ENCODE peak calls at places on chromosome 6, in nine cellular contexts. Z is M059J; N is anterior cingulate cortex; G is glutamatergic neuron; Y is CD8-positive, alpha-beta T cell; B is NCI-H2081; D is amniotic stem cell; M is stimulated activated CD8-positive, alpha-beta memory T cell treated with anti-CD3 and anti-CD28 coated beads, Interleukin-12 subunit alpha, Interleukin-12 subunit beta, amount 100 ng/mL, for 1 hour; L is activated T-cell treated with anti-CD3 and anti-CD28 coated beads, Interleukin-2, amount 50 U/mL, for 48 hours. H is an unnamed sample.

GRCh38 chr6:451336-451735 is 59.8 kb downstream of the IRF4 start:
- DNase-seq in Z (no peak), N (no peak), G (no peak), Y (no peak), B (no peak), D (no peak), M (no peak), L (no peak), H (no peak)

GRCh38 chr6:25277857-25278256 is 1.3 kb upstream of the CARMIL1 start:
- DNase-seq in Z (no peak), N (no peak), G (no peak), Y (no peak), B (no peak), D (no peak), M (no peak), L (no peak), H (no peak)

GRCh38 chr6:52333840-52334200 is 28.1 kb upstream of the PAQR8 start:
- DNase-seq in Z (peak), N (no peak), G (no peak), Y (peak), B (no peak), D (no peak), M (no peak), L (no peak), H (no peak)

GRCh38 chr6:33427585-33428218 is 7.8 kb downstream of the SYNGAP1 start:
- DNase-seq in Z (peak), N (peak), G (peak), Y (peak), B (no peak), D (no peak), M (no peak), L (peak), H (peak)

GRCh38 chr6:71034578-71034977 is 77.7 kb upstream of the B3GAT2 start:
- DNase-seq in Z (no peak), N (no peak), G (no peak), Y (no peak), B (no peak), D (no peak), M (no peak), L (no peak), H (no peak)

GRCh38 chr6:46993846-46994245 is 48.3 kb downstream of the ADGRF1 start:
- DNase-seq in Z (peak), N (no peak), G (no peak), Y (no peak), B (no peak), D (peak), M (no peak), L (no peak), H (no peak)

GRCh38 chr6:123226398-123226797 is 230.4 kb downstream of the CLVS2 start:
- DNase-seq in Z (no peak), N (no peak), G (no peak), Y (no peak), B (no peak), D (no peak), M (no peak), L (no peak), H (no peak)

GRCh38 chr6:69792292-69792691 is 4.5 kb downstream of the LMBRD1 start:
- DNase-seq in Z (no peak), N (no peak), G (no peak), Y (no peak), B (no peak), D (no peak), M (no peak), L (no peak), H (no peak)

GRCh38 chr6:52511572-52512151 is 65.2 kb downstream of the TRAM2 start:
- DNase-seq in Z (peak), N (no peak), G (no peak), Y (no peak), B (no peak), D (no peak), M (no peak), L (no peak), H (no peak)

GRCh38 chr6:125526007-125526720 is 223.3 kb upstream of the HEY2 start:
- DNase-seq in Z (no peak), N (no peak), G (no peak), Y (no peak), B (no peak), D (no peak), M (no peak), L (no peak), H (no peak)

GRCh38 chr6:93468291-93468690 is 48.9 kb upstream of the EPHA7 start:
- DNase-seq in Z (no peak), N (no peak), G (no peak), Y (no peak), B (no peak), D (no peak), M (no peak), L (no peak), H (no peak)

GRCh38 chr6:121516331-121516730 is 80.9 kb downstream of the GJA1 start:
- DNase-seq in Z (peak), N (no peak), G (no peak), Y (no peak), B (no peak), D (no peak), M (no peak), L (no peak), H (no peak)

GRCh38 chr6:75409286-75409685 is 84.3 kb downstream of the FILIP1 start:
- DNase-seq in Z (peak), N (no peak), G (no peak), Y (no peak), B (no peak), D (no peak), M (no peak), L (no peak), H (no peak)

GRCh38 chr6:132198896-132199295 is 202.4 kb downstream of the MOXD1 start:
- DNase-seq in Z (peak), N (no peak), G (no peak), Y (no peak), B (no peak), D (no peak), M (no peak), L (no peak), H (no peak)

GRCh38 chr6:77633993-77634392 is 18.8 kb upstream of the MEI4 start:
- DNase-seq in Z (peak), N (no peak), G (no peak), Y (no peak), B (no peak), D (no peak), M (no peak), L (no peak), H (no peak)

GRCh38 chr6:38730136-38730862 is 15.2 kb downstream of the DNAH8 start:
- DNase-seq in Z (no peak), N (no peak), G (no peak), Y (no peak), B (no peak), D (no peak), M (no peak), L (no peak), H (no peak)

GRCh38 chr6:74585779-74586178 is 620.1 kb downstream of the COL12A1 start:
- DNase-seq in Z (peak), N (no peak), G (no peak), Y (no peak), B (no peak), D (no peak), M (no peak), L (no peak), H (no peak)

GRCh38 chr6:26020291-26020982 is 57.8 kb downstream of the TRIM38 start:
- DNase-seq in Z (peak), N (peak), G (peak), Y (peak), B (peak), D (peak), M (peak), L (peak), H (peak)

GRCh38 chr6:87115402-87116135 is 20.7 kb upstream of the CGA start:
- DNase-seq in Z (no peak), N (no peak), G (no peak), Y (no peak), B (no peak), D (no peak), M (no peak), L (no peak), H (no peak)

GRCh38 chr6:124967444-124967843 is 5.2 kb downstream of the RNF217 start:
- DNase-seq in Z (no peak), N (no peak), G (no peak), Y (no peak), B (no peak), D (no peak), M (no peak), L (no peak), H (no peak)

GRCh38 chr6:11197175-11197535 is 35.3 kb downstream of the NEDD9 start:
- DNase-seq in Z (peak), N (no peak), G (no peak), Y (no peak), B (no peak), D (peak), M (no peak), L (no peak), H (no peak)

GRCh38 chr6:31749301-31750036 is 9.7 kb downstream of the MSH5 start:
- DNase-seq in Z (no peak), N (no peak), G (no peak), Y (no peak), B (no peak), D (no peak), M (no peak), L (no peak), H (no peak)

GRCh38 chr6:154298297-154298696 is 58.3 kb downstream of the IPCEF1 start:
- DNase-seq in Z (peak), N (no peak), G (no peak), Y (no peak), B (no peak), D (no peak), M (no peak), L (no peak), H (no peak)

GRCh38 chr6:121510568-121511177 is 75.2 kb downstream of the GJA1 start:
- DNase-seq in Z (peak), N (no peak), G (no peak), Y (no peak), B (no peak), D (no peak), M (no peak), L (no peak), H (no peak)

GRCh38 chr6:101276066-101276465 is 117.4 kb upstream of the GRIK2 start:
- DNase-seq in Z (no peak), N (no peak), G (no peak), Y (no peak), B (no peak), D (no peak), M (no peak), L (no peak), H (no peak)

GRCh38 chr6:26550250-26550993 is 12.3 kb downstream of the HMGN4 start:
- DNase-seq in Z (no peak), N (no peak), G (peak), Y (peak), B (peak), D (no peak), M (no peak), L (peak), H (no peak)

GRCh38 chr6:26743157-26743821 is 83.7 kb upstream of the ZNF322 start:
- DNase-seq in Z (peak), N (no peak), G (peak), Y (no peak), B (no peak), D (no peak), M (no peak), L (no peak), H (no peak)

GRCh38 chr6:85078071-85078470 is 313.7 kb upstream of the TBX18 start:
- DNase-seq in Z (peak), N (no peak), G (no peak), Y (no peak), B (no peak), D (peak), M (no peak), L (no peak), H (no peak)

GRCh38 chr6:148538251-148539190 is 195.9 kb downstream of the SASH1 start:
- DNase-seq in Z (peak), N (no peak), G (no peak), Y (no peak), B (no peak), D (no peak), M (no peak), L (no peak), H (peak)

GRCh38 chr6:44538841-44539240 is 151.3 kb downstream of the CDC5L start:
- DNase-seq in Z (no peak), N (no peak), G (no peak), Y (peak), B (no peak), D (no peak), M (no peak), L (no peak), H (no peak)

GRCh38 chr6:149060985-149061760 is 256.3 kb upstream of the TAB2 start:
- DNase-seq in Z (peak), N (no peak), G (no peak), Y (no peak), B (peak), D (no peak), M (no peak), L (no peak), H (no peak)

GRCh38 chr6:39102024-39102820 is 12.8 kb downstream of the SAYSD1 start:
- DNase-seq in Z (no peak), N (no peak), G (peak), Y (no peak), B (no peak), D (no peak), M (no peak), L (no peak), H (no peak)

GRCh38 chr6:107807186-107807585 is 16.9 kb downstream of the SCML4 start:
- DNase-seq in Z (no peak), N (no peak), G (no peak), Y (no peak), B (no peak), D (no peak), M (no peak), L (peak), H (no peak)